ENCODE peak calls at places on chromosomes 12 and 14, in eight cellular contexts. V is stomach, U is suprapubic skin, E is GM12892, Y is breast epithelium, X is HCT116, A is esophagus muscularis mucosa, L is GM23338. O is an unnamed sample.

GRCh38 chr12:53751336-53752191 is at the start of gene CISTR:
- DNase-seq in V (no peak), U (no peak), E (peak; percentile 59), Y (no peak), X (no peak), A (no peak), L (peak; percentile 80), O (peak; percentile 51)

GRCh38 chr14:100822007-100822406 is 3.9 kb upstream of the MEG3 start:
- DNase-seq in V (no peak), U (no peak), E (no peak), Y (no peak), X (no peak), A (no peak), L (no peak), O (no peak)

GRCh38 chr14:102937331-102938175 is 15.1 kb downstream of the AMN start:
- DNase-seq in V (no peak), U (peak; percentile 54), E (no peak), Y (no peak), X (no peak), A (no peak), L (no peak), O (peak; percentile 43)

GRCh38 chr12:130846386-130846785 is 7.3 kb upstream of the STX2 start:
- DNase-seq in V (no peak), U (no peak), E (no peak), Y (no peak), X (no peak), A (no peak), L (no peak), O (no peak)

GRCh38 chr12:97760601-97761000 is 298.0 kb downstream of the RMST start:
- DNase-seq in V (no peak), U (no peak), E (no peak), Y (no peak), X (no peak), A (no peak), L (no peak), O (no peak)

GRCh38 chr14:61644834-61645233 is 50.5 kb upstream of the HIF1A start:
- DNase-seq in V (no peak), U (no peak), E (peak; percentile 19), Y (no peak), X (no peak), A (no peak), L (peak; percentile 62), O (no peak)

GRCh38 chr12:96208346-96208745 is 14.2 kb downstream of the ELK3 start:
- DNase-seq in V (no peak), U (no peak), E (no peak), Y (no peak), X (no peak), A (no peak), L (no peak), O (no peak)

GRCh38 chr14:31357279-31357678 is 63.1 kb downstream of the HEATR5A start:
- DNase-seq in V (no peak), U (no peak), E (no peak), Y (no peak), X (no peak), A (no peak), L (no peak), O (no peak)

GRCh38 chr14:68757618-68758081 is 35.2 kb downstream of the ZFP36L1 start:
- DNase-seq in V (no peak), U (no peak), E (no peak), Y (no peak), X (no peak), A (no peak), L (no peak), O (peak; percentile 77)

DNA sequence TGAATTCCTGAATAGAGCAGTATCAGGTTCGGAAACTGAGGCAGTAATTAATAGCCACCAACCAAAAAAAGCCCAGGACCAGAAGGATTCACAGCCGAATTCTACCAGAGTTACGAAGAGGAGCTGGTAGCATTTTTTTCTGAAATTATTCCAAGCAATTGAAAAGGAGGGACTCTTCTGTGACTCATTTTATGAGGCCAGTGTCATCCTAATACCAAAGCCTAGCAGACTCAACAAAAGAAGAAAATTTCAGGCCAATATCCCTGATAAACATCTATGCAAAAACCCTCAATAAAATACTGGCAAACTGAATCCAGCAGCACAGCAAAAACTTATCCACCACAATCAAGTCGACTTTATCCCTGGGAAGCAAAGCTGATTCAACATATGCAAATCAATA is 202.3 kb upstream of the SLC16A7 start:
- DNase-seq in V (no peak), U (no peak), E (no peak), Y (no peak), X (no peak), A (no peak), L (no peak), O (no peak)
- TF ChIP-seq POLR2AphosphoS5 in V (no peak), U (no peak), E (no peak), Y (no peak), X (no peak), A (no peak), L (no peak), O (no peak)

GRCh38 chr12:49984476-49984890 is 11.7 kb downstream of the AQP6 start:
- DNase-seq in V (no peak), U (no peak), E (no peak), Y (no peak), X (no peak), A (no peak), L (no peak), O (no peak)

GRCh38 chr12:49985981-49986380 is 13.2 kb downstream of the AQP6 start:
- DNase-seq in V (no peak), U (no peak), E (no peak), Y (no peak), X (no peak), A (no peak), L (no peak), O (no peak)

GRCh38 chr12:49982246-49983229 is 9.8 kb downstream of the AQP6 start:
- DNase-seq in V (no peak), U (no peak), E (no peak), Y (no peak), X (no peak), A (no peak), L (no peak), O (no peak)

GRCh38 chr12:49984960-49985359 is 12.2 kb downstream of the AQP6 start:
- DNase-seq in V (no peak), U (no peak), E (no peak), Y (no peak), X (no peak), A (no peak), L (no peak), O (no peak)

DNA sequence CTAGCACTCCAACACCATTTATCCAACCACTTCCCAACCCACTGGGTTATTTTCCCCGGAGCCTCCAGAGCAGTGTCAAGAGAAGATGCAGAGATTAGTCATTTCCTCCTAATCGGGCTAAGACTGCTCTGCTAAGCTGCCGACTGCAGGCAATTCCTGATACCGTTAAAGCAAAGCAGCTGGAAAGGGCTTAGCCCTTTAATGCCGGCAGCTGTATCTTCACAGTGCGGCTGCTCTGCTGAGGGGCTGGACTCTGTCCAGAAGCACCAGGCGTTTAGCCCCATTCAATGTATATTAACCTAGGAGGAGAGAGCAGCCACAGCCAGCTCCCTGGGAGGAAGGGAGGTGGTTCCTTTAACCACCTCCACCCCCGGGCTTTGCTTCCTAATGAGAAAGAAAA is 11.1 kb downstream of the AQP6 start:
- DNase-seq in V (no peak), U (no peak), E (no peak), Y (no peak), X (no peak), A (no peak), L (no peak), O (peak; percentile 22)
- TF ChIP-seq POLR2AphosphoS5 in V (no peak), U (no peak), E (no peak), Y (no peak), X (no peak), A (no peak), L (no peak), O (no peak)

GRCh38 chr14:99552021-99552553 is 51.9 kb downstream of the CCDC85C start:
- DNase-seq in V (no peak), U (no peak), E (no peak), Y (no peak), X (no peak), A (no peak), L (no peak), O (no peak)

GRCh38 chr14:99551034-99551922 is 52.7 kb downstream of the CCDC85C start:
- DNase-seq in V (no peak), U (no peak), E (no peak), Y (no peak), X (no peak), A (no peak), L (no peak), O (no peak)

GRCh38 chr14:99548871-99549270 is 55.1 kb downstream of the CCDC85C start:
- DNase-seq in V (no peak), U (no peak), E (no peak), Y (no peak), X (no peak), A (no peak), L (no peak), O (no peak)

GRCh38 chr14:99549684-99550083 is 54.3 kb downstream of the CCDC85C start:
- DNase-seq in V (no peak), U (no peak), E (no peak), Y (no peak), X (no peak), A (no peak), L (no peak), O (no peak)

GRCh38 chr14:99550387-99550992 is 53.5 kb downstream of the CCDC85C start:
- DNase-seq in V (no peak), U (no peak), E (no peak), Y (no peak), X (no peak), A (no peak), L (no peak), O (no peak)
- TF ChIP-seq POLR2AphosphoS5 in V (no peak), U (no peak), E (no peak), Y (no peak), X (no peak), A (no peak), L (no peak), O (no peak)

GRCh38 chr12:52496054-52496453 is 3.0 kb upstream of the KRT6A start:
- DNase-seq in V (no peak), U (no peak), E (no peak), Y (no peak), X (no peak), A (no peak), L (no peak), O (no peak)

GRCh38 chr12:52495385-52495784 is 2.3 kb upstream of the KRT6A start:
- DNase-seq in V (no peak), U (no peak), E (no peak), Y (no peak), X (peak; percentile 27), A (peak; percentile 91), L (peak; percentile 54), O (no peak)

GRCh38 chr12:52494100-52494499 is 1.0 kb upstream of the KRT6A start:
- DNase-seq in V (no peak), U (no peak), E (no peak), Y (no peak), X (no peak), A (peak; percentile 77), L (no peak), O (no peak)

GRCh38 chr12:52493172-52493571 is at the start of gene KRT6A:
- DNase-seq in V (no peak), U (no peak), E (no peak), Y (no peak), X (no peak), A (peak; percentile 84), L (no peak), O (no peak)

DNA sequence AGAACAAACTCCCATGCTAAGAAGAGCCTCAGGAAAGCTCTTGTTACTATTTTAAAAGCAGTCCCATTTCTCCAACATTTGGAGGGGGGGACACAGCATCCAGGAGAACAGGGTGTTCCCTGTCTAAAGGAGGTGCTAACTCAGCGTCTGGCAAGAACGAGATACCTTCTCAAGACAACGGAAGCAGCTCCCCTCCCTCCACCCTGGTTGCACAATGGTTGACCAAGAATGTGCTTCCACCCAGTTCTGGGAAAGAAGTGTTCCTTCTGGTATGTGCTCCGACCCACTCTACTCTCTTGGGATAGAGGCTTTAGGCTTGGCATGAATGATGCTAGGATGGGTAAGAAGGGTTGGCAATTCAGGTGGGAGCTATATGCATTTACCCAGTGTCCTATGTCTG is 1.5 kb upstream of the KRT6A start:
- DNase-seq in V (no peak), U (peak; percentile 84), E (no peak), Y (no peak), X (no peak), A (peak; percentile 92), L (peak; percentile 16), O (peak; percentile 74)
- TF ChIP-seq POLR2AphosphoS5 in V (no peak), U (peak; percentile 94), E (no peak), Y (peak; percentile 77), X (no peak), A (peak; percentile 60), L (no peak), O (peak; percentile 87)